ENCODE peak calls at places on chromosomes 13 and 19, in four cellular contexts. H, Y, C and J are unnamed samples.

GRCh38 chr19:10419646-10420443 is 493 bp upstream of the PDE4A start:
- DNase-seq in Y (no peak), H (no peak), C (peak), J (peak)

GRCh38 chr13:99178636-99179035 is 22.0 kb upstream of the UBAC2 start:
- DNase-seq in Y (no peak), H (no peak), C (no peak), J (peak)

GRCh38 chr13:76500894-76501293 is 385.3 kb downstream of the KCTD12 start:
- DNase-seq in C (no peak), H (no peak), Y (no peak), J (no peak)

GRCh38 chr19:38780443-38780842 is 7.1 kb upstream of the LGALS7 start:
- DNase-seq in H (no peak), Y (no peak), C (no peak), J (no peak)

GRCh38 chr19:3184847-3185481 is 766 bp upstream of the NCLN start:
- DNase-seq in Y (no peak), H (no peak), C (no peak), J (no peak)

GRCh38 chr13:112330479-112331407 is 45.4 kb upstream of the SPACA7 start:
- DNase-seq in H (no peak), C (no peak), Y (no peak), J (no peak)

GRCh38 chr13:51814825-51815650 is 11.1 kb upstream of the DHRS12 start:
- DNase-seq in C (peak), Y (no peak), H (peak), J (peak)

GRCh38 chr19:12497032-12497431 is 12.4 kb upstream of the ZNF709 start:
- DNase-seq in H (no peak), C (no peak), Y (no peak), J (no peak)

GRCh38 chr19:1599460-1599846 is 5.8 kb downstream of the UQCR11 start:
- DNase-seq in Y (no peak), H (no peak), C (no peak), J (no peak)

GRCh38 chr13:43356566-43356965 is 333.2 kb downstream of the DNAJC15 start:
- DNase-seq in H (no peak), C (no peak), Y (no peak), J (peak)

GRCh38 chr13:63449549-63449948 is 2033.9 kb upstream of the PCDH20 start:
- DNase-seq in Y (no peak), C (peak), H (peak), J (no peak)

GRCh38 chr19:50333737-50334617 is 4.8 kb upstream of the KCNC3 start:
- DNase-seq in Y (no peak), C (peak), H (no peak), J (no peak)

DNA sequence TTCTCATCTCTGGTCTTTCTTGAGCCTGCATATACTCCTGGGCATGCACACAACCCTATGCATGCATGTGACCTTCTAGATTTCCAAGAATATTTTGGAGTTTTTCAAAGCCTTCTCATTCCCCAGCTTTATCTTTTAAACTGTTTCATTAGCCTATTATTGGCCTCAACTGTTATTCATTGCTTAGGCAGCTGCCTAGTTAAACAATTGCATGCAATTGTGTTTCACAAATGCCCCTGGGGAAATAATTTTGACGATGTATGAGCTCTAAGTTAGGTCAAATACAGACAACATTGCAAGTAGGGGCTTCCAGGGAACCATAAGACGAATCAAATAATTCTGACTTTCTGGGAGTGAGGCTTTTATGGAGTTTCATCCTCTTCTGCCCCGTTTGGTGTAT is 2.3 kb upstream of the UPK1A start:
- DNase-seq in Y (no peak), H (no peak), C (no peak), J (no peak)
- TF ChIP-seq MAX in Y (no peak), H (no peak), C (no peak), J (no peak)

GRCh38 chr19:16896913-16897571 is 8.2 kb downstream of the F2RL3 start:
- DNase-seq in Y (peak), H (peak), C (peak), J (peak)

GRCh38 chr19:16893686-16893990 is 4.8 kb downstream of the F2RL3 start:
- DNase-seq in Y (no peak), H (no peak), C (no peak), J (no peak)

GRCh38 chr19:16894080-16894479 is 5.3 kb downstream of the F2RL3 start:
- DNase-seq in Y (no peak), H (no peak), C (no peak), J (no peak)

GRCh38 chr19:16896098-16896912 is 7.5 kb downstream of the F2RL3 start:
- DNase-seq in Y (no peak), C (no peak), H (peak), J (peak)

DNA sequence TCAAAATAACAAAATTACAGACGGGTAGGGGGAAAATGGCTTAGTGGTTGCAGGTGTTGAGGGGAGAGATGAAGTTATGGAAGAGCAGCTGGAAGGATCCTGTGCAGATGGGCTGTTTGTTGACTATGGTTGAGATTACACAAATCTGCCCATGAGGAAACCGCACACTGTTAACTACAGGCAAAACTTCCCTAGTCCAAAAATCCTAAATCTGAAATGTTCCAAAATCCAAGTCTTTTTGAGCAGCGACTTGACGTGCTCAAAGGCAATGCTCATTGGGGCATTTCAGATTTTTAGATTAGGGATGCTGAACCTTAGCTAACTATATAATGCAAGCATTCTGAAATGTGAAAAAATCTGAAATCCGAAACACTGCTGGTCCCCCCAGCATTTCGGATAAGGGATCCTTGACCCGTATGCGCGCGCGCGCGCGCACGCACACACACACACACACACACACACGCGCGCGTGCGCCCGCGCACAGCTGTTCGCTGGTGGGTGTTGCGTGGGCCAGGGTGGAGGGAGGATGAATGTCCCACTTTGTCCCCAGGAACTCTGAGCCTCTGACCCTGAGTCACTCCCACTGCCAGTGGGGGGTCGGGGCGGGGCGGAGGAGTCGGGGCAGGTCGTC is 6.8 kb downstream of the F2RL3 start:
- DNase-seq in C (no peak), H (no peak), Y (no peak), J (peak)
- H3K4me3 ChIP-seq in C (no peak), H (no peak), Y (no peak), J (no peak)

GRCh38 chr19:14433454-14434156 is 499 bp downstream of the PKN1 start:
- DNase-seq in Y (no peak), H (peak), C (no peak), J (no peak)
- TF ChIP-seq CTCF in Y (no peak), H (no peak), C (no peak), J (no peak)

GRCh38 chr19:44278181-44278690 is 18.6 kb downstream of the ZNF233 start:
- DNase-seq in Y (no peak), C (no peak), H (no peak), J (no peak)
- TF ChIP-seq MAX in Y (no peak), C (no peak), H (no peak), J (no peak)

GRCh38 chr19:11480081-11480926 is 542 bp downstream of the ELAVL3 start:
- DNase-seq in Y (no peak), H (no peak), C (no peak), J (peak)

GRCh38 chr19:11475861-11476260 is 5.0 kb downstream of the ELAVL3 start:
- DNase-seq in C (no peak), Y (no peak), H (no peak), J (no peak)

GRCh38 chr19:11479470-11480080 is 1.3 kb downstream of the ELAVL3 start:
- DNase-seq in Y (no peak), C (no peak), H (no peak), J (no peak)

GRCh38 chr19:11479090-11479469 is 1.8 kb downstream of the ELAVL3 start:
- DNase-seq in Y (no peak), H (no peak), C (no peak), J (no peak)

DNA sequence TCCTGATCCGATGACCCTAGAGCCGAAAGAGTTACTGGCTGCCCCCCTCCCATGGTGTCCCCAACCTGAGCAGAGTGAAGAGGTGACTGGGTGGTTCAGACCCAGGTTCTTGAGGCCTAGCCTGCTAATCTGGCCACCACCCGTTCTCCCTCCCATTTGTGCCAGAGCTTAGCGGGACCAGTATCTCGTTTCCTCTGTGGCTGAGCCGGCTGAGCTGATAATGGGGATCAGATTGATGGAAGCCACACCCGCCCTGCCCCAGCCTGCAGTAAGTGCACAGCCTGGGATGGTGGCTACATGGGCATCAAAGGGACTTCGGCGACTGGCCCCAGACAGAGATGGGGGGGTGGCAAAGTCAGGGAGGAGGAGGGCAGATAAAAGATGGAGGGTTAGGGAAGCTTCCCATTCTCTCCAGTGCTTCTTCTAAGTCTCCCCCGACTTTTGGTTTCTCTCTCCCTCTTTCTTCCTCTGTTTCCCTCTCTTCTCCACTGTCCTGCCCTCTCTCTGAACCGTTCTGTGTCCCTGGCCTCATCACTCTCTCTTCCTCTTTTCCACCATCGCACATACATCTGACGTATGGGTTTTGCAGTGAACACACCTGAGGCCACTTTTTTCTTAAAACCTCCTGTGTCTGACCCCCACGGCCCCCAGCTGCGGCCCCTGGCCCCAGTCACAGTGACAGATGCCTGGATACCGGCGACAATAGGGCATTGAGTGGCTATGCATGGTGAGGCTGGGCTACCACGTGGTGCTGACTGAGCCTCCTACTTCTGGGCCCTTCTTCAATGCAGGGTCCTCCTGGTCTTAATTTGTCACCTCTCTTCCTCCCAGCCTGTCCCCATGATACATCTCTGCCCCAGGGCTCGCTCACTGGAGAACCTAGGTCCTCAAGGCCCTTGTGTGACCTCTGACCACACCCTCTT is 2.4 kb downstream of the ELAVL3 start:
- DNase-seq in H (no peak), C (no peak), Y (no peak), J (no peak)
- H3K4me3 ChIP-seq in H (no peak), C (no peak), Y (no peak), J (no peak)

DNA sequence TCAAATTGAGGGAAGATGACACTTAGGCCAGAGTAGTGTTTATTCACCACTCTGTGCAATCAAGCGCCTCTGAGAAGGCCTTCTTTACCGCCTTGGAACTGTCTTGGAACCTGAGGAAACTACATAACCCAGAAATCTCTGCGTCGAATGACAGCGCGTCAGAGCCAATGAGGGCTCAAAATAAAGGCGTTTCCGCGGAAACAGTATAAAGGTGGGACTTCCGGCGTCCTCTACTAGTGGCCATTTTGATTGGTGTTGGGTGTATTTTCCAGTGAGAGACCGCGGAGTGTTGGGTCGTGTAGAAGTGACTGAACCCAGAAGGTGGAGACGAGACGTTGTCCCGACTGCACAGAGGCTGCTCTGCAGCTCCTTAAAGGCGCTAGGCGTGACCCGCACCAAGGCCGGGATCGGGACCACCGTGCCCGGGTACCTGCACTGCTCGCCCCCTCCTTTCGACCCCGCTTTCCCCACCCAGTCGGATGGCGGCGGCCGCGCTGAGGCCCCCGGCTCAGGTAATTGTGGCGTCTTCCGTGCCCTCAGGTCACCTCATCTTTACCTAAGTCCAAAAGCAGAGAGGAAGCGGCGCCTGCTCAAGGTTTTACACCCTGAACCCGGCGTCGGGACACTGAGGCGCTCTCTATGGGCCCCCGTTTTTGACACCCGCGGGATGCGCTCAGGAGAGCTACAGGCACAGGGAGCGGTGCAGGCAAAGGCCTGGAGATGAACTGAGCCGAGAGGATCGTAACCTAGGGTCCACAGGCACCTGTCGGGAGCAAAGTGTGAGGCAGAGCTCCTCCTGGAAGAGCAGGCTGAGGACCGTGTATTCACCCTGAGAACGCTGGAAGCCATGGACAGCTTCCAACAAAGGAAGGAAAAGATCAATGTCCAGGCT is at the start of gene ZNF776:
- DNase-seq in C (peak), Y (peak), H (peak), J (peak)
- TF ChIP-seq CTCF in C (no peak), Y (no peak), H (no peak), J (no peak)